ENCODE peak calls at places on chromosomes 2 and 18, in five cellular contexts. F is HCT116, Q is A549, N is lower leg skin, W is K562. Y is an unnamed sample.

GRCh38 chr2:171516793-171517192 is 5.5 kb upstream of the CYBRD1 start:
- DNase-seq in W (no peak), N (peak), F (no peak), Q (no peak), Y (no peak)

GRCh38 chr2:47905454-47906260 is 641 bp downstream of the FBXO11 start:
- DNase-seq in W (no peak), N (peak), F (no peak), Q (no peak), Y (peak)

GRCh38 chr2:237171396-237171795 is 85.7 kb downstream of the COPS8 start:
- DNase-seq in Q (peak), N (no peak), W (no peak), F (peak), Y (no peak)

GRCh38 chr2:7225848-7226247 is 308.6 kb downstream of the RNF144A start:
- DNase-seq in W (no peak), F (no peak), Q (no peak), N (no peak), Y (no peak)

GRCh38 chr2:69643602-69644505 is at the start of gene AAK1:
- DNase-seq in F (peak), W (peak), Q (peak), N (peak), Y (peak)

GRCh38 chr18:39742015-39742466 is 2176.4 kb upstream of the CELF4 start:
- DNase-seq in N (no peak), W (no peak), F (no peak), Q (no peak), Y (no peak)

GRCh38 chr2:239445771-239446524 is 45.1 kb upstream of the HDAC4 start:
- DNase-seq in W (no peak), Q (no peak), F (no peak), N (peak), Y (no peak)

GRCh38 chr2:151189125-151189524 is 72.5 kb downstream of the RBM43 start:
- DNase-seq in F (no peak), Q (no peak), N (no peak), W (no peak), Y (no peak)

GRCh38 chr2:181461056-181461630 is 4.0 kb downstream of the ITGA4 start:
- DNase-seq in W (no peak), F (no peak), Q (no peak), N (no peak), Y (peak)

GRCh38 chr18:12960846-12961397 is 13.1 kb downstream of the SEH1L start:
- DNase-seq in W (no peak), N (no peak), Q (no peak), F (no peak), Y (peak)

GRCh38 chr2:241608881-241609280 is 28.1 kb downstream of the THAP4 start:
- DNase-seq in Q (no peak), W (no peak), F (no peak), N (no peak), Y (no peak)

GRCh38 chr18:64331419-64331818 is 182.5 kb upstream of the LINC00305 start:
- DNase-seq in Q (no peak), N (no peak), F (no peak), W (no peak), Y (no peak)

GRCh38 chr18:64330161-64330560 is 181.3 kb upstream of the LINC00305 start:
- DNase-seq in N (no peak), Q (no peak), W (no peak), F (no peak), Y (no peak)

GRCh38 chr18:64333584-64333983 is 184.7 kb upstream of the LINC00305 start:
- DNase-seq in F (no peak), N (no peak), W (no peak), Q (no peak), Y (no peak)

GRCh38 chr18:64330976-64331375 is 182.1 kb upstream of the LINC00305 start:
- DNase-seq in Q (no peak), W (no peak), N (no peak), F (no peak), Y (no peak)

GRCh38 chr18:64332851-64333250 is 184.0 kb upstream of the LINC00305 start:
- DNase-seq in N (no peak), Q (no peak), W (no peak), F (no peak), Y (no peak)
- TF ChIP-seq POLR2A in N (no peak), Q (no peak), W (no peak), F (no peak), Y (no peak)

DNA sequence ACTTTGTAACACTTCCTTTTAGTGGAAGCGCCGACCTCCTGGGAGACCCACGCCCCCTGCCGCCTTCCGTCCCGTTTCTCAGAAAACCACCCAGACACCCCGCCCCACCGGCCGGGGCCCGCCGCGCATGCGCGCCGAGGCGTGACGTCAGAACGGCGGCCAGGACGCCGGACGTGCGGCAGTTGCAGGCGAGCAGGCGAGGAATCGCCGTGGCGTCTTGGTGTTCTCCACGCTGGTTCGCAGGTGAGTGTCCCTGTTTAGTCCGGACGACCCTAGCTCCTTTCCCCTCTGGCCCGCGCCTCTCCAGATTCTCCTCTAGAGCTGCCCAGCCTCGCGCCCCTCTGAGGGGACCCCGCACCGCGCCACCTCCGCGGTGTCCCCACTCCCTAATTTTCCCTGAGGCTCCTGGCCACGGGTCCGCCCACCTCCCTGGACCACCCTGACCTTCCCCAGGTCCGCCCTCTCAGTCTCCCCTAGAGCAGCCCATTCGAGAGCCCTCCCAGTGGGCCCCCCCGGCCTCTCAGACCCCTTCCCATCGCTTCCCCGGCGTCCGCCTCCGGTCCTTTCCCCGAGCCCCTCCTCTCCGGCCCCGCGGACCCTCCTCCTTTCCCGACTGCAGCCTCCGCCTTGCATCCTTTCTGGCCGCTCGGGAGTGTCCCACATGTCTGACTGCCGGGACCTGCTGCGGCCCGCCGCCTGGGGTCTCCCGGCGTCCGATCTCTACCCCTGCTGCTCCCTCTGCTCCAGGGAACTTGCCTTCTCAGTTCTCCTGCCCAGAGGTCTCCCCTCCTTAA is at the start of gene PLEKHB2:
- DNase-seq in F (peak), Q (peak), N (peak), W (peak), Y (peak)
- TF ChIP-seq POLR2A in F (peak), Q (peak), N (no peak), W (peak), Y (peak)

DNA sequence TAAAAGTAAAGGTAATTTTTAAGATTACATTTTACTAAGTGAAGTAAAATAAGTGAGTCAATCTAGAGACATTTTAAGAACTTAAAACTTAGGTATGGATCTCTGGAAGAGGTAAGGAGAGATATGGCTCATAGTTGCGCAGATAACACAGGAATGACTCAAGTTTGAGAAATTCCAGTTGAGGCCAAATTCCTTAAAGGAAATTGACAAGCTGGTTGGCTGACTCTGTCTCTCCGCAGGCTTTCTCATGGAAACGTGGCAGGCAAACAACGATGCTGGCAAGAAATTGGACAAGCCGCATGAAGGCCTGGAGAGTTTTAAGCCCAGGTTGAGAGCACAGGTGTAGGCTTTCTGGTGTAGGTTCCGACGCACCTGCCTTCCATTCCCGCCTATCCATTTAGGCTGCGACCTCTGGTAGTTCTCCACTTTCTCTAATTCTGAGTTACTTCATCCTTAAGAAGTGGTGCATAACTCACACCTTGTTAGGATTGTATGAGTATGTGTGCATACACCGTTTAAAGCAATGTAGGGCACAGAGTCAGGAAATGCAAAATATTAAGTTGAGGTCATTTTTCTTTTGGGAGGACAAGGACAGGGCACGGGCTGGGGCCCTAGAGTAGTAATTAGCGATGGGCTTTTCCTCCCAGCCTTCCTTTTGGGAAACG is 589 bp upstream of the DAW1 start:
- DNase-seq in W (no peak), Q (peak), N (no peak), F (no peak), Y (no peak)
- TF ChIP-seq POLR2A in W (no peak), Q (no peak), N (no peak), F (no peak), Y (no peak)

GRCh38 chr18:33871363-33872025 is 293.5 kb downstream of the ASXL3 start:
- DNase-seq in F (no peak), W (no peak), Q (no peak), N (no peak), Y (no peak)
- TF ChIP-seq POLR2A in F (no peak), W (no peak), Q (no peak), N (no peak), Y (no peak)